ENCODE peak calls at places on chromosomes 16 and 17, in seven cellular contexts. Y is neural crest cell; H is GM13976; U is AG04450; D is activated CD8-positive, alpha-beta T cell treated with anti-CD3 and anti-CD28 coated beads for 36 hours; A is bronchial epithelial cell; O is tibial artery. N is an unnamed sample.
A peak's percentile ranks its signal among the peaks of the same experiment; 100 is the strongest.

GRCh38 chr17:43599046-43599395 is 52.9 kb upstream of the ETV4 start:
- DNase-seq in Y (no peak), H (no peak), U (no peak), D (no peak), A (no peak), O (no peak), N (no peak)

GRCh38 chr16:89423709-89424260 is 66.6 kb downstream of the ANKRD11 start:
- DNase-seq in Y (no peak), H (no peak), U (no peak), D (no peak), A (no peak), O (no peak), N (no peak)

GRCh38 chr17:61150686-61151299 is 248.8 kb upstream of the TBX2 start:
- DNase-seq in Y (no peak), H (no peak), U (no peak), D (no peak), A (no peak), O (no peak), N (no peak)

GRCh38 chr16:85888405-85889331 is 10.3 kb upstream of the IRF8 start:
- DNase-seq in Y (no peak), H (peak; percentile 80), U (no peak), D (peak; percentile 72), A (peak; percentile 89), O (no peak), N (peak; percentile 79)

GRCh38 chr16:1183235-1183907 is 30.5 kb downstream of the CACNA1H start:
- DNase-seq in Y (peak; percentile 43), H (no peak), U (peak; percentile 10), D (no peak), A (no peak), O (peak; percentile 91), N (no peak)

GRCh38 chr16:72985148-72985882 is 62.6 kb downstream of the ZFHX3 start:
- DNase-seq in Y (no peak), H (no peak), U (no peak), D (no peak), A (no peak), O (peak; percentile 91), N (no peak)

GRCh38 chr17:35116845-35117244 is 2.8 kb downstream of the RAD51D start:
- DNase-seq in Y (no peak), H (no peak), U (no peak), D (no peak), A (no peak), O (no peak), N (no peak)

GRCh38 chr16:50210266-50211038 is 55.9 kb upstream of the ADCY7 start:
- DNase-seq in Y (peak; percentile 55), H (peak; percentile 64), U (peak; percentile 59), D (peak; percentile 84), A (peak; percentile 65), O (peak; percentile 85), N (peak; percentile 70)

GRCh38 chr17:58401287-58401686 is 16.0 kb downstream of the RNF43 start:
- DNase-seq in Y (no peak), H (no peak), U (no peak), D (no peak), A (no peak), O (no peak), N (no peak)
- TF ChIP-seq CTCF in Y (no peak), H (no peak), U (no peak), D (no peak), A (no peak), O (no peak), N (no peak)

GRCh38 chr17:33016920-33017319 is 25.3 kb downstream of the SPACA3 start:
- DNase-seq in Y (no peak), H (no peak), U (no peak), D (no peak), A (peak; percentile 79), O (no peak), N (no peak)
- TF ChIP-seq CTCF in Y (no peak), H (no peak), U (peak; percentile 10), D (no peak), A (peak; percentile 30), O (no peak), N (no peak)

DNA sequence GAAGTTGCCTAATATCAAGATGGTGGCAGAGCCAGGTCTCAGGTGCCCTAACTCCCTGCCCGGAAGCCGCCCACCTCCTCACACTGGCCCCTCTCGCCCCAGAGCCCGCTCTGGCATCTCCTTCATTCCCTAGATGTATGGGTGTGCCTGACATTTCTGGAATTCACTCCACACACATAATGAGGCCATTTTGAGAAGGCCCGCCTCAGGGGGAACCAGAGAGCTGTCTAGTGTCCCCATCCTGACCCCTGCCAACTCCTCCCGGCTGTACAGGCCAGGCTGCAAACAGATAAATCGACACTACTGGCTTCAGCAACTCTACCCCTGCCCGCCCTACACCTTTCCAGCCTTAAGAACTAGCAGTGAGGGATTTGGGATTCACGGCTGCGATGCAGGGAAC is 7.7 kb downstream of the WNT3 start:
- DNase-seq in Y (no peak), H (no peak), U (no peak), D (no peak), A (no peak), O (no peak), N (no peak)
- TF ChIP-seq CTCF in Y (no peak), H (no peak), U (no peak), D (no peak), A (no peak), O (no peak), N (no peak)

DNA sequence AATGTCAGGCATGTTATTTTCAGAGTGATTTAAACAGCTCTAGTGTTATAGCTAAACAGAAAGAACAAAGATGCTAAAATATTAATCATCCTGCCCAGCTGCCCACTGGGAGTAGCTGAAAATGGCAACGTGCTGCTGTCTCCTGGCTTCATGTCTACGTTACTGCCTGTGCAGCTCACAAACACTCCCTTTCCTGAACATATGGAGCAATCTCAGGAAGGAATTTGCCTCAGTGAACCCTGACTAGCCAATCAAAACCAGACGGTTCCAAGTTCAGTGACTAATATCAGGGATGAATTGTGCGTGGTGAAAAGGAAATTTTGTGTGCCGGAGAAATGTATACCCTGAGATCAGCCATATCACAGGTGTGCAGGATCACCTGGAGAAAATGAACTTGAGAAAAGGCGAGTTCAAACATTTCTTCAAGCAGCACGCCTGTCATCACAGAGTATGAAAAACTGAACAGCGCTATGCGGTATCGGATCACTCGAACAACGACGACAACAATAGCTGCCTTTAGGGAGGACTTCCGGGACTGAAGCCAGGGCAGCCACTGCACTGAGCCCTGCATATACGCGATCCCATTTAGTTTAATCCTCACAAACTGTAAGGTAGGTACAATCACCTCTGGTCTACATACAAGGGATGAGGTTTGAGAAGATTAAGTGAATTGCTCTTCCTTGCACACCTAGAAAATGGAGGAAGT is 110.3 kb downstream of the STX8 start:
- DNase-seq in Y (no peak), H (no peak), U (peak; percentile 38), D (no peak), A (peak; percentile 91), O (no peak), N (no peak)
- TF ChIP-seq CTCF in Y (no peak), H (no peak), U (peak; percentile 35), D (no peak), A (peak; percentile 13), O (no peak), N (no peak)

N was measured in GM10248.